ENCODE peak calls at places on chromosomes 7 and 10, in ten cellular contexts. One of them, this sample, is unnamed.

GRCh38 chr10:116055252-116055918 is 217.6 kb downstream of the GFRA1 start:
- DNase-seq in spleen: no peak
- DNase-seq in tibial nerve: no peak
- DNase-seq in uterus: no peak
- DNase-seq in esophagus squamous epithelium: no peak
- DNase-seq in Peyer's patch: no peak
- DNase-seq in GM12892: no peak
- DNase-seq in heart left ventricle: no peak
- DNase-seq in IMR-90: no peak
- DNase-seq in HepG2: no peak
- DNase-seq in this sample: no peak

GRCh38 chr7:13628231-13629001 is 361.1 kb downstream of the ETV1 start:
- DNase-seq in spleen: no peak
- DNase-seq in IMR-90: peak
- DNase-seq in esophagus squamous epithelium: no peak
- DNase-seq in uterus: no peak
- DNase-seq in Peyer's patch: no peak
- DNase-seq in tibial nerve: no peak
- DNase-seq in heart left ventricle: no peak
- DNase-seq in GM12892: no peak
- DNase-seq in HepG2: no peak
- DNase-seq in this sample: no peak

GRCh38 chr10:52911163-52911562 is 138.6 kb upstream of the MBL2 start:
- DNase-seq in HepG2: no peak
- DNase-seq in uterus: no peak
- DNase-seq in spleen: no peak
- DNase-seq in IMR-90: no peak
- DNase-seq in Peyer's patch: no peak
- DNase-seq in esophagus squamous epithelium: no peak
- DNase-seq in heart left ventricle: no peak
- DNase-seq in tibial nerve: no peak
- DNase-seq in GM12892: no peak
- DNase-seq in this sample: no peak

GRCh38 chr7:15885678-15886077 is 199.2 kb upstream of the MEOX2 start:
- DNase-seq in heart left ventricle: no peak
- DNase-seq in IMR-90: no peak
- DNase-seq in uterus: no peak
- DNase-seq in GM12892: no peak
- DNase-seq in HepG2: no peak
- DNase-seq in tibial nerve: no peak
- DNase-seq in Peyer's patch: no peak
- DNase-seq in esophagus squamous epithelium: no peak
- DNase-seq in spleen: no peak
- DNase-seq in this sample: no peak

GRCh38 chr7:47435889-47436312 is 146.0 kb downstream of the TNS3 start:
- DNase-seq in HepG2: peak
- DNase-seq in IMR-90: peak
- DNase-seq in heart left ventricle: peak
- DNase-seq in esophagus squamous epithelium: no peak
- DNase-seq in Peyer's patch: peak
- DNase-seq in GM12892: no peak
- DNase-seq in spleen: no peak
- DNase-seq in tibial nerve: peak
- DNase-seq in uterus: peak
- DNase-seq in this sample: peak

GRCh38 chr7:49776994-49777393 is 3.6 kb downstream of the VWC2 start:
- DNase-seq in tibial nerve: no peak
- DNase-seq in HepG2: peak
- DNase-seq in Peyer's patch: no peak
- DNase-seq in spleen: no peak
- DNase-seq in uterus: no peak
- DNase-seq in esophagus squamous epithelium: no peak
- DNase-seq in IMR-90: no peak
- DNase-seq in heart left ventricle: peak
- DNase-seq in GM12892: no peak
- DNase-seq in this sample: no peak

GRCh38 chr7:70836279-70836678 is 295.7 kb upstream of the GALNT17 start:
- DNase-seq in HepG2: no peak
- DNase-seq in Peyer's patch: no peak
- DNase-seq in uterus: no peak
- DNase-seq in heart left ventricle: no peak
- DNase-seq in esophagus squamous epithelium: no peak
- DNase-seq in spleen: no peak
- DNase-seq in GM12892: no peak
- DNase-seq in tibial nerve: no peak
- DNase-seq in IMR-90: no peak
- DNase-seq in this sample: no peak

GRCh38 chr10:119655566-119656001 is 4.4 kb downstream of the BAG3 start:
- DNase-seq in tibial nerve: peak
- DNase-seq in esophagus squamous epithelium: no peak
- DNase-seq in Peyer's patch: peak
- DNase-seq in spleen: no peak
- DNase-seq in heart left ventricle: peak
- DNase-seq in uterus: peak
- DNase-seq in HepG2: no peak
- DNase-seq in GM12892: no peak
- DNase-seq in IMR-90: peak
- DNase-seq in this sample: peak

GRCh38 chr7:109020251-109020650 is 450.6 kb downstream of the DNAJB9 start:
- DNase-seq in spleen: no peak
- DNase-seq in Peyer's patch: no peak
- DNase-seq in HepG2: no peak
- DNase-seq in esophagus squamous epithelium: no peak
- DNase-seq in GM12892: no peak
- DNase-seq in IMR-90: no peak
- DNase-seq in heart left ventricle: no peak
- DNase-seq in tibial nerve: no peak
- DNase-seq in uterus: no peak
- DNase-seq in this sample: no peak

GRCh38 chr10:127878474-127879055 is 14.2 kb downstream of the CLRN3 start:
- DNase-seq in spleen: no peak
- DNase-seq in Peyer's patch: peak
- DNase-seq in heart left ventricle: no peak
- DNase-seq in esophagus squamous epithelium: no peak
- DNase-seq in tibial nerve: no peak
- DNase-seq in uterus: no peak
- DNase-seq in GM12892: no peak
- DNase-seq in HepG2: no peak
- DNase-seq in IMR-90: no peak
- DNase-seq in this sample: no peak

DNA sequence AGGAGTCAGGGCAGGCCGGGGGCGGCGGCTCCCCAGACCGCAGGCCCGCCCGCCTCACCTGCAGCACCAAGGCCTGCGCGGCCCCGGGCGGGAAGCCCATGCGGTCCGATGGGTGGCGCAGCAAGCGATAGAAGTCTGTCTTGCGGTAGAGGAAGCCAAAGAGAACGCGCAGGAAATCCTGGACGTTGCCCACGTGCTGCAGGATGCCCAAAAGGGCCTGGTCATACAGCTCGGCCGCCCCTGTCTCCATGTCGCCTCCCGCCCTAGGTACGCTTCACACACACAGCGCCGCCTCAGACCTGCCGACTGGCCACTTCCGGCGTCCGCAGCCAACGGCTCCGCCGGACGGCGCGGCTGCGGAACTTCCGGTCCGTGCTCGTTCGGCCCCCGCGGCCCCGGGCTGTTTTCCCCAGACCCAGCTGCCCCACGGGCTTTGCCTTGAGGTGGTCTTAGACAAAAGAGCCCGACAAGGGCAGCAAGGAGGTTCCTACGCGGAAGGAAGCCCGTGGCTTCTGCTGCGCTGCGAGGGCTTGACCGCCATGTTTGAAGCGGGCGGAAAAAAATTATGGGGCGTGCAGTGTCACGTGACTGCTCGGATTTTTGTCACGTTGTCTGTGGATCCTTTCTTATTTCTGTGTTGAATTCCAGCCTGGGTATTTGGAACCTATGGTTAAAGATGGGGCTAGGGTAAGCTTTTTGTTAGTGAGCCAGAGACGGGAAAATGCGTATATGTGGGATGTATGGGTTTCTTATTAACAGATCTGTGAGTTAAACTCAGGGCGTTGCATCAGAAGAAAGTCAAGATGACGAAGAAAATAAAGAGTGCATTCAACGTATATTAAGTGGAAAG is at the start of gene NUDCD3:
- DNase-seq in spleen: peak
- DNase-seq in GM12892: peak
- DNase-seq in tibial nerve: peak
- DNase-seq in HepG2: peak
- DNase-seq in heart left ventricle: peak
- DNase-seq in esophagus squamous epithelium: peak
- DNase-seq in uterus: peak
- DNase-seq in IMR-90: peak
- DNase-seq in Peyer's patch: peak
- DNase-seq in this sample: peak
- TF ChIP-seq POLR2A in spleen: peak
- TF ChIP-seq POLR2A in GM12892: peak
- TF ChIP-seq POLR2A in tibial nerve: no peak
- TF ChIP-seq POLR2A in HepG2: peak
- TF ChIP-seq POLR2A in heart left ventricle: no peak
- TF ChIP-seq POLR2A in esophagus squamous epithelium: peak
- TF ChIP-seq POLR2A in uterus: peak
- TF ChIP-seq POLR2A in IMR-90: peak
- TF ChIP-seq POLR2A in Peyer's patch: peak
- TF ChIP-seq POLR2A in this sample: no peak

DNA sequence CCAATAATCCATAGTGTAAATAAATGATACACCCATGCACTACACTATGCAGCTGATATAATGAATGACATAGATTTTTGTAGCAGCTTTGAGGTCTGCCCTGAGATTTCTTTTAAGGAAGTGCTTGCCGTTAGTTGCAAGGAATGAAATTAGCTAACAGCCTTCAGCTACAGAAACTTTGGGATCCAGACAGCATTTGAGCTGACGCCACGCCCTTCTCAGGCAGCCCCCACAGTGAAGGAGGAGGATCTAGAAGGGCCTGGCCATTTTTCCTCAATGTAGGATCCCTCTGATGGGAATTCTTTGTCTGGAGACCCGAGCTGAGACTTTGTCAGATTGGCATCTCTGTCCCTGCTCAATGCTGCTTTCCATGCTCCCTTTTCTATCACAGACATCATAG is 6.1 kb upstream of the PDK4 start:
- DNase-seq in tibial nerve: no peak
- DNase-seq in esophagus squamous epithelium: no peak
- DNase-seq in Peyer's patch: no peak
- DNase-seq in uterus: no peak
- DNase-seq in HepG2: no peak
- DNase-seq in IMR-90: no peak
- DNase-seq in spleen: no peak
- DNase-seq in heart left ventricle: no peak
- DNase-seq in GM12892: no peak
- DNase-seq in this sample: peak
- TF ChIP-seq POLR2A in tibial nerve: no peak
- TF ChIP-seq POLR2A in esophagus squamous epithelium: no peak
- TF ChIP-seq POLR2A in Peyer's patch: no peak
- TF ChIP-seq POLR2A in uterus: no peak
- TF ChIP-seq POLR2A in HepG2: no peak
- TF ChIP-seq POLR2A in IMR-90: no peak
- TF ChIP-seq POLR2A in spleen: no peak
- TF ChIP-seq POLR2A in heart left ventricle: no peak
- TF ChIP-seq POLR2A in GM12892: no peak
- TF ChIP-seq POLR2A in this sample: no peak

DNA sequence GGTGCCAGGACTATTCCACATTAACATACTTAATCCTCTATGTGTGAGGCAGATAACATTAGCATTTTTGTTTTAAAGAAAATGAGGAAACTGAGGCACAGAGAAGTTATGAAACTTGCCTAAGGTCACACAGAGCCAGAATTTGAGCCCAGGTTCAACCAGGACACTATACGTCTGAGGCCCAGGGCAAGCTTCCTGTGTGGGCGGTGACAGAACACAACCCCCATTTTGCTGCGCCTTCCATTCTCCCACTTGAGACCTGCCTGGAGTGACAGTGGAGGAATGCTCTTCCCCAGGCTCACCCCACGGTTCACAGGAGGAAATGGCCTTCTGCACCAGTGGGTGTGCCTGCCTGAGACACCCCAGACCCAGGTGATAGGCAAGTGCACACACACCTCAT is 164.1 kb downstream of the SH3PXD2A start:
- DNase-seq in spleen: no peak
- DNase-seq in IMR-90: no peak
- DNase-seq in tibial nerve: no peak
- DNase-seq in GM12892: no peak
- DNase-seq in Peyer's patch: no peak
- DNase-seq in esophagus squamous epithelium: no peak
- DNase-seq in heart left ventricle: no peak
- DNase-seq in uterus: no peak
- DNase-seq in HepG2: no peak
- DNase-seq in this sample: no peak
- TF ChIP-seq POLR2A in spleen: no peak
- TF ChIP-seq POLR2A in IMR-90: no peak
- TF ChIP-seq POLR2A in tibial nerve: no peak
- TF ChIP-seq POLR2A in GM12892: no peak
- TF ChIP-seq POLR2A in Peyer's patch: no peak
- TF ChIP-seq POLR2A in esophagus squamous epithelium: no peak
- TF ChIP-seq POLR2A in heart left ventricle: no peak
- TF ChIP-seq POLR2A in uterus: no peak
- TF ChIP-seq POLR2A in HepG2: no peak
- TF ChIP-seq POLR2A in this sample: no peak

DNA sequence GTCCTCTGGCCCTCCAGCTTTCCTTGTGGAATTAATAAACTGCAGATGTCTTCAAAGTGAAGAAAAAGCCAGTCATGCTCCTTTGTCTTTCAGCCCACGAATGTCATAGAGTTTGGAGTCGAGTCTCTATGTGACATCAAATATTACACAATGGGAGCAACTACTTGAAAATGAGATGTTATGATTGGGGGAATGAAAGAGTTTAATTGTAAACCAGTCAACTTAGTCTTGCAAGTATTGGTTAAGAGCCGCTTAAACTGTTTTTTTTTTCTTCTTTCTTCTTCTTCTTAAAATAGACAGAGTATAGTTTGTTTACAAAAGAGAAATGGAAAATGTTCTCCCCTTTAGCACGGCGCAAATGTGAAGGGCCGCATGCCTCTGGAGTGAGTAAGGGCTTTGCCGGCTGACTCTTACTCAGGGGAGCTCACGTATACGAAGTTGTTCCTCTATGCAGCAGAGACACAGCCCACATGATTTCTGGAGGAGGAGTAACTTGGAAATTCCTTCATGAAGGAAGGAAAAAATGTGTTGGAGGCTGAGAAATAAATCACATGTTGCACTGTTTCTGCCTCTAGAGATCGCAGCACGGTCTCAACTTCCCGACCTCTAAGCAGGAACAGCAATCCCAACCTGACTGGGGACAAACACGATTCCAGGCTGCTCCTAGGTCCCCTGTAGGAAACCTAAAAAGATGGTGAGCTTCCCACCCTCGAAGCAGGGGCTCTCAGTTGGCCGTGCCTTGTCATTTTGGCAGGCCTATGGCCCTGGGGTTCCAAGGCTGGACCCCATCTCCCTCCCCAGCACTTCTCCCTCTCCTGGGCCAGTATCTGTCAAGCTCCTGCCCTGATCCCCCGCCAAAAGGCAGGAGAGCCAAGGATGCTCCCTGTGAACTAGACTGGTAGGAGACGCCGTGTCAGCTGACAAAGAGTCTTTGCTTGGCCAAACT is 44.9 kb downstream of the MYOF start:
- DNase-seq in GM12892: no peak
- DNase-seq in IMR-90: peak
- DNase-seq in tibial nerve: peak
- DNase-seq in uterus: peak
- DNase-seq in heart left ventricle: peak
- DNase-seq in HepG2: peak
- DNase-seq in Peyer's patch: peak
- DNase-seq in spleen: no peak
- DNase-seq in esophagus squamous epithelium: no peak
- DNase-seq in this sample: peak
- TF ChIP-seq POLR2A in GM12892: no peak
- TF ChIP-seq POLR2A in IMR-90: peak
- TF ChIP-seq POLR2A in tibial nerve: peak
- TF ChIP-seq POLR2A in uterus: peak
- TF ChIP-seq POLR2A in heart left ventricle: no peak
- TF ChIP-seq POLR2A in HepG2: peak
- TF ChIP-seq POLR2A in Peyer's patch: no peak
- TF ChIP-seq POLR2A in spleen: no peak
- TF ChIP-seq POLR2A in esophagus squamous epithelium: peak
- TF ChIP-seq POLR2A in this sample: peak

This sample was measured in sigmoid colon.